ENCODE peak calls at places on chromosomes 3 and 15, in eight cellular contexts. One of them, this sample, is unnamed.
A peak's percentile ranks its signal among the peaks of the same experiment; 100 is the strongest.

GRCh38 chr3:56887402-56888025 is 85.8 kb upstream of the ARHGEF3 start:
- DNase-seq in CD8-positive, alpha-beta memory T cell: no peak
- DNase-seq in lung microvascular endothelial cell: no peak
- DNase-seq in tibial nerve: no peak
- DNase-seq in epithelial cell of esophagus: no peak
- DNase-seq in substantia nigra: no peak
- DNase-seq in HS-5: no peak
- DNase-seq in SHP77 treated with DMSO at 0.1 percent for 48 hours: no peak
- DNase-seq in this sample: no peak

GRCh38 chr3:170117134-170117533 is 64.4 kb downstream of the PHC3 start:
- DNase-seq in tibial nerve: no peak
- DNase-seq in lung microvascular endothelial cell: peak; percentile 13
- DNase-seq in CD8-positive, alpha-beta memory T cell: no peak
- DNase-seq in SHP77 treated with DMSO at 0.1 percent for 48 hours: no peak
- DNase-seq in substantia nigra: no peak
- DNase-seq in epithelial cell of esophagus: peak; percentile 8
- DNase-seq in HS-5: no peak
- DNase-seq in this sample: no peak

GRCh38 chr15:95699578-95699977 is 630.9 kb upstream of the NR2F2 start:
- DNase-seq in HS-5: no peak
- DNase-seq in CD8-positive, alpha-beta memory T cell: no peak
- DNase-seq in substantia nigra: no peak
- DNase-seq in SHP77 treated with DMSO at 0.1 percent for 48 hours: no peak
- DNase-seq in lung microvascular endothelial cell: no peak
- DNase-seq in epithelial cell of esophagus: no peak
- DNase-seq in tibial nerve: no peak
- DNase-seq in this sample: no peak

GRCh38 chr3:45480218-45480617 is 91.8 kb downstream of the LARS2 start:
- DNase-seq in CD8-positive, alpha-beta memory T cell: no peak
- DNase-seq in substantia nigra: no peak
- DNase-seq in tibial nerve: no peak
- DNase-seq in lung microvascular endothelial cell: peak; percentile 11
- DNase-seq in epithelial cell of esophagus: peak; percentile 55
- DNase-seq in SHP77 treated with DMSO at 0.1 percent for 48 hours: no peak
- DNase-seq in HS-5: no peak
- DNase-seq in this sample: no peak

GRCh38 chr3:132444333-132444732 is 27.0 kb downstream of the DNAJC13 start:
- DNase-seq in CD8-positive, alpha-beta memory T cell: no peak
- DNase-seq in SHP77 treated with DMSO at 0.1 percent for 48 hours: no peak
- DNase-seq in HS-5: no peak
- DNase-seq in epithelial cell of esophagus: no peak
- DNase-seq in lung microvascular endothelial cell: no peak
- DNase-seq in tibial nerve: no peak
- DNase-seq in substantia nigra: no peak
- DNase-seq in this sample: no peak

GRCh38 chr3:23232016-23232415 is 28.9 kb downstream of the UBE2E2 start:
- DNase-seq in epithelial cell of esophagus: no peak
- DNase-seq in substantia nigra: no peak
- DNase-seq in CD8-positive, alpha-beta memory T cell: no peak
- DNase-seq in tibial nerve: no peak
- DNase-seq in lung microvascular endothelial cell: no peak
- DNase-seq in SHP77 treated with DMSO at 0.1 percent for 48 hours: no peak
- DNase-seq in HS-5: no peak
- DNase-seq in this sample: peak; percentile 35

GRCh38 chr3:43855674-43856299 is 165.0 kb downstream of the ABHD5 start:
- DNase-seq in substantia nigra: peak; percentile 15
- DNase-seq in lung microvascular endothelial cell: peak; percentile 69
- DNase-seq in CD8-positive, alpha-beta memory T cell: no peak
- DNase-seq in SHP77 treated with DMSO at 0.1 percent for 48 hours: peak; percentile 32
- DNase-seq in tibial nerve: peak; percentile 43
- DNase-seq in epithelial cell of esophagus: peak; percentile 78
- DNase-seq in HS-5: no peak
- DNase-seq in this sample: no peak

GRCh38 chr15:91237493-91237892 is 137.4 kb downstream of the SV2B start:
- DNase-seq in SHP77 treated with DMSO at 0.1 percent for 48 hours: no peak
- DNase-seq in epithelial cell of esophagus: no peak
- DNase-seq in lung microvascular endothelial cell: no peak
- DNase-seq in CD8-positive, alpha-beta memory T cell: no peak
- DNase-seq in substantia nigra: no peak
- DNase-seq in HS-5: no peak
- DNase-seq in tibial nerve: no peak
- DNase-seq in this sample: no peak

GRCh38 chr3:43856351-43856750 is 165.6 kb downstream of the ABHD5 start:
- DNase-seq in SHP77 treated with DMSO at 0.1 percent for 48 hours: no peak
- DNase-seq in CD8-positive, alpha-beta memory T cell: no peak
- DNase-seq in epithelial cell of esophagus: no peak
- DNase-seq in substantia nigra: no peak
- DNase-seq in tibial nerve: no peak
- DNase-seq in lung microvascular endothelial cell: no peak
- DNase-seq in HS-5: no peak
- DNase-seq in this sample: no peak

GRCh38 chr3:2099028-2099671 is 484 bp downstream of the CNTN4 start:
- DNase-seq in lung microvascular endothelial cell: no peak
- DNase-seq in CD8-positive, alpha-beta memory T cell: no peak
- DNase-seq in HS-5: no peak
- DNase-seq in substantia nigra: no peak
- DNase-seq in SHP77 treated with DMSO at 0.1 percent for 48 hours: no peak
- DNase-seq in epithelial cell of esophagus: no peak
- DNase-seq in tibial nerve: no peak
- DNase-seq in this sample: no peak

GRCh38 chr15:79475312-79475711 is 43.2 kb downstream of the MINAR1 start:
- DNase-seq in lung microvascular endothelial cell: no peak
- DNase-seq in CD8-positive, alpha-beta memory T cell: no peak
- DNase-seq in HS-5: peak; percentile 34
- DNase-seq in epithelial cell of esophagus: peak; percentile 30
- DNase-seq in substantia nigra: no peak
- DNase-seq in tibial nerve: no peak
- DNase-seq in SHP77 treated with DMSO at 0.1 percent for 48 hours: no peak
- DNase-seq in this sample: no peak

GRCh38 chr3:113124256-113124830 is 87.0 kb upstream of the BOC start:
- DNase-seq in tibial nerve: no peak
- DNase-seq in substantia nigra: no peak
- DNase-seq in HS-5: no peak
- DNase-seq in lung microvascular endothelial cell: no peak
- DNase-seq in CD8-positive, alpha-beta memory T cell: no peak
- DNase-seq in SHP77 treated with DMSO at 0.1 percent for 48 hours: no peak
- DNase-seq in epithelial cell of esophagus: no peak
- DNase-seq in this sample: no peak

GRCh38 chr3:136512391-136512790 is 239.8 kb downstream of the STAG1 start:
- DNase-seq in epithelial cell of esophagus: no peak
- DNase-seq in CD8-positive, alpha-beta memory T cell: no peak
- DNase-seq in HS-5: peak; percentile 2
- DNase-seq in SHP77 treated with DMSO at 0.1 percent for 48 hours: no peak
- DNase-seq in lung microvascular endothelial cell: no peak
- DNase-seq in tibial nerve: no peak
- DNase-seq in substantia nigra: no peak
- DNase-seq in this sample: no peak

GRCh38 chr3:385151-385550 is 188.6 kb downstream of the CHL1 start:
- DNase-seq in lung microvascular endothelial cell: no peak
- DNase-seq in CD8-positive, alpha-beta memory T cell: no peak
- DNase-seq in epithelial cell of esophagus: peak; percentile 62
- DNase-seq in substantia nigra: no peak
- DNase-seq in tibial nerve: no peak
- DNase-seq in HS-5: no peak
- DNase-seq in SHP77 treated with DMSO at 0.1 percent for 48 hours: no peak
- DNase-seq in this sample: no peak

This sample was measured in retinal pigment epithelial cell.